ENCODE peak calls at places on chromosomes 1 and 21, in seven cellular contexts. S is LNCaP clone FGC, J is neural crest cell, M is heart left ventricle, D is IMR-90, G is type B pancreatic cell, K is breast epithelium. I is an unnamed sample.

GRCh38 chr1:223515416-223515815 is 122.2 kb downstream of the CCDC185 start:
- DNase-seq in D (no peak), M (no peak), S (no peak), G (no peak), K (no peak), J (no peak), I (no peak)

GRCh38 chr1:175725684-175726083 is 17.7 kb downstream of the TNR start:
- DNase-seq in S (no peak), K (no peak), G (no peak), M (no peak), D (peak), J (peak), I (no peak)

GRCh38 chr1:2226525-2227340 is 1.4 kb upstream of the SKI start:
- DNase-seq in M (peak), S (no peak), G (peak), K (no peak), J (no peak), D (no peak), I (peak)

GRCh38 chr1:184684285-184685077 is 70.2 kb downstream of the EDEM3 start:
- DNase-seq in G (no peak), K (no peak), M (peak), J (no peak), S (no peak), D (no peak), I (no peak)

GRCh38 chr1:67214420-67215174 is 48.3 kb downstream of the IL23R start:
- DNase-seq in G (no peak), K (no peak), M (no peak), D (peak), J (peak), S (no peak), I (no peak)

GRCh38 chr21:14453339-14453738 is 70.4 kb upstream of the HSPA13 start:
- DNase-seq in M (no peak), G (no peak), D (no peak), J (no peak), K (no peak), S (no peak), I (no peak)

GRCh38 chr21:45228656-45229240 is 58.9 kb downstream of the POFUT2 start:
- DNase-seq in M (no peak), K (no peak), G (no peak), D (peak), J (no peak), S (no peak), I (no peak)

GRCh38 chr1:230163719-230164118 is 96.7 kb downstream of the GALNT2 start:
- DNase-seq in S (no peak), J (no peak), D (no peak), G (no peak), K (no peak), M (peak), I (peak)

GRCh38 chr1:234656981-234657651 is 47.1 kb upstream of the IRF2BP2 start:
- DNase-seq in D (peak), J (no peak), S (no peak), G (no peak), K (no peak), M (no peak), I (no peak)

GRCh38 chr1:153978274-153978909 is 918 bp upstream of the JTB start:
- DNase-seq in D (no peak), S (no peak), K (no peak), J (no peak), M (no peak), G (no peak), I (no peak)

GRCh38 chr1:153973478-153973877 is 4.0 kb downstream of the JTB start:
- DNase-seq in S (no peak), D (no peak), G (no peak), M (no peak), K (no peak), J (no peak), I (no peak)

GRCh38 chr1:153973071-153973470 is 4.4 kb downstream of the JTB start:
- DNase-seq in S (no peak), G (no peak), J (no peak), K (no peak), D (no peak), M (no peak), I (no peak)

GRCh38 chr1:153976819-153977249 is 640 bp downstream of the JTB start:
- DNase-seq in K (no peak), S (no peak), J (no peak), D (no peak), G (no peak), M (no peak), I (no peak)

GRCh38 chr1:153977250-153978240 is at the start of gene JTB:
- DNase-seq in M (peak), D (peak), K (peak), J (peak), S (peak), G (peak), I (peak)
- TF ChIP-seq CTCF in M (no peak), D (no peak), K (no peak), J (peak), S (no peak), G (peak), I (no peak)

GRCh38 chr1:43358121-43358745 is 548 bp upstream of the CDC20 start:
- DNase-seq in K (no peak), S (peak), G (no peak), M (no peak), D (peak), J (no peak), I (no peak)
- TF ChIP-seq CTCF in K (no peak), S (peak), G (peak), M (peak), D (peak), J (peak), I (peak)

GRCh38 chr1:157272264-157272663 is 134.1 kb upstream of the ETV3 start:
- DNase-seq in K (no peak), G (no peak), D (no peak), J (no peak), S (no peak), M (no peak), I (no peak)
- TF ChIP-seq CTCF in K (no peak), G (no peak), D (no peak), J (no peak), S (no peak), M (no peak), I (no peak)

DNA sequence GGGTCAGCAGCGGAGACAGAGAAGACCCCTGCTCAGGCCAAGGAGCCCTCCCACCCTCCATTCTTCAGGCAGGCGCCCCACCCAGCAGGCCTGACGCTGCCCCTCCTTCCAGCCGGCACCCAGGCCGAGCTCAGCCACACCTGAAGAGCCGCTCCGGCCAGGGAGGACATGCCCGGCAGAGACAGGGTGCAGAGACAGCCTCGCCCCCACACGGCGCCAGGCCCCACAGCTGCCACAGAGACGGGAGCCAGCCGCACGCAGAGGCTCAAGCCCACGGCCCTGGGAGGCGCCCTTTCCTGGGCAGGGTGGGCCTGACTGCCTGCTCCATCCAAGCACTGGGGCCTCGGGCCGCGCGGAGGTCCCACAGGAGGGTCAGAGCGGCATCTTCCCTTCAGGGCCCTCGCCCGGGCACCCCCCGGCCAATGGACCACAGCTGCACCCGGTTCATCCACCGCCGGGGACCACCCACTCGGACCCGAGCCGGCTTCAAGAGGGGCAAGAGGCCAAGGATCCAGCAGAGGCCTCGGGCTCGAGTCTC is 5.2 kb downstream of the TTLL10 start:
- DNase-seq in M (peak), S (no peak), J (no peak), D (no peak), K (no peak), G (no peak), I (no peak)
- TF ChIP-seq CTCF in M (no peak), S (no peak), J (no peak), D (no peak), K (no peak), G (no peak), I (no peak)

GRCh38 chr1:87120779-87121178 is 206.3 kb downstream of the HS2ST1 start:
- DNase-seq in S (no peak), M (no peak), G (no peak), K (no peak), D (no peak), J (no peak), I (no peak)
- TF ChIP-seq CTCF in S (peak), M (no peak), G (peak), K (no peak), D (peak), J (peak), I (peak)

GRCh38 chr21:30153697-30154340 is 12.8 kb downstream of the CLDN17 start:
- DNase-seq in S (no peak), M (no peak), J (no peak), K (no peak), G (no peak), D (no peak), I (no peak)
- TF ChIP-seq CTCF in S (no peak), M (no peak), J (no peak), K (no peak), G (no peak), D (no peak), I (no peak)

GRCh38 chr1:91589438-91589837 is 88.8 kb downstream of the CDC7 start:
- DNase-seq in K (no peak), G (no peak), J (no peak), D (no peak), M (no peak), S (no peak), I (no peak)
- TF ChIP-seq CTCF in K (peak), G (peak), J (no peak), D (no peak), M (no peak), S (no peak), I (no peak)

GRCh38 chr1:168086438-168086837 is 50.3 kb downstream of the GPR161 start:
- DNase-seq in D (no peak), G (no peak), M (no peak), J (no peak), K (no peak), S (no peak), I (peak)
- TF ChIP-seq CTCF in D (no peak), G (no peak), M (no peak), J (no peak), K (no peak), S (no peak), I (no peak)